ENCODE peak calls at places on chromosomes 16 and 17, in four cellular contexts. R is ovary, U is neuronal stem cell, F is astrocyte of the spinal cord. A is an unnamed sample.

GRCh38 chr16:58152246-58152868 is 23.2 kb upstream of the CFAP20 start:
- DNase-seq in R (no peak), F (no peak), U (no peak), A (no peak)

GRCh38 chr16:67191995-67192681 is at the start of gene E2F4:
- DNase-seq in R (peak), F (peak), U (peak), A (peak)

GRCh38 chr16:73060216-73060615 is 12.3 kb upstream of the ZFHX3 start:
- DNase-seq in F (no peak), R (no peak), U (no peak), A (peak)

GRCh38 chr17:8593276-8593675 is 37.2 kb downstream of the MYH10 start:
- DNase-seq in F (no peak), U (no peak), R (no peak), A (no peak)

GRCh38 chr16:762595-763268 is 2.2 kb downstream of the MSLN start:
- DNase-seq in R (no peak), F (no peak), U (no peak), A (no peak)

GRCh38 chr16:1330260-1330914 is 3.1 kb upstream of the BAIAP3 start:
- DNase-seq in U (no peak), R (no peak), F (no peak), A (no peak)

GRCh38 chr16:35510701-35511100 is 2051.3 kb downstream of the TP53TG3F start:
- DNase-seq in F (no peak), U (no peak), R (no peak), A (no peak)

GRCh38 chr17:65022751-65023421 is 33.7 kb downstream of the GNA13 start:
- DNase-seq in U (no peak), R (no peak), F (peak), A (no peak)

GRCh38 chr16:81975637-81976036 is 35.6 kb downstream of the SDR42E1 start:
- DNase-seq in R (no peak), F (no peak), U (no peak), A (no peak)

GRCh38 chr17:72182256-72182890 is 61.6 kb downstream of the SOX9 start:
- DNase-seq in R (no peak), F (no peak), U (no peak), A (no peak)

GRCh38 chr16:89775223-89775622 is 41.2 kb downstream of the FANCA start:
- DNase-seq in F (no peak), U (no peak), R (no peak), A (no peak)

GRCh38 chr17:61429274-61429673 is 22.9 kb upstream of the TBX4 start:
- DNase-seq in U (no peak), F (no peak), R (no peak), A (no peak)

GRCh38 chr17:56174421-56174820 is 21.1 kb downstream of the ANKFN1 start:
- DNase-seq in F (no peak), U (no peak), R (no peak), A (no peak)

GRCh38 chr16:974606-975312 is 4.0 kb upstream of the LMF1 start:
- DNase-seq in U (no peak), F (no peak), R (no peak), A (no peak)

GRCh38 chr17:4944554-4945175 is 3.7 kb downstream of the PFN1 start:
- DNase-seq in R (no peak), F (no peak), U (no peak), A (no peak)

GRCh38 chr17:79732804-79733691 is 2.3 kb downstream of the ENPP7 start:
- DNase-seq in R (no peak), U (no peak), F (no peak), A (no peak)

GRCh38 chr17:76148015-76148326 is 6.9 kb upstream of the FOXJ1 start:
- DNase-seq in F (no peak), U (no peak), R (no peak), A (no peak)

GRCh38 chr17:80796430-80796861 is 195.2 kb upstream of the CHMP6 start:
- DNase-seq in F (no peak), U (no peak), R (no peak), A (peak)

GRCh38 chr16:83588070-83588469 is 219.7 kb upstream of the HSBP1 start:
- DNase-seq in R (no peak), U (no peak), F (no peak), A (no peak)

GRCh38 chr16:3094289-3095027 is 4.6 kb downstream of the ZSCAN10 start:
- DNase-seq in F (peak), U (no peak), R (no peak), A (no peak)

GRCh38 chr17:3558603-3559269 is 1.1 kb upstream of the TRPV3 start:
- DNase-seq in U (no peak), R (no peak), F (peak), A (no peak)

GRCh38 chr17:72456026-72456569 is 335.3 kb downstream of the SOX9 start:
- DNase-seq in R (no peak), F (peak), U (no peak), A (no peak)

GRCh38 chr16:17177968-17178880 is 292.5 kb downstream of the XYLT1 start:
- DNase-seq in U (no peak), F (peak), R (no peak), A (no peak)

GRCh38 chr17:50177476-50177875 is 11.7 kb downstream of the SGCA start:
- DNase-seq in F (no peak), U (no peak), R (no peak), A (no peak)

GRCh38 chr17:64045176-64045575 is 24.7 kb upstream of the ICAM2 start:
- DNase-seq in U (no peak), F (no peak), R (no peak), A (no peak)

GRCh38 chr17:51819820-51820219 is 338.7 kb downstream of the CA10 start:
- DNase-seq in R (no peak), F (no peak), U (no peak), A (no peak)

GRCh38 chr17:19447085-19447583 is 36.1 kb downstream of the RNF112 start:
- DNase-seq in F (peak), U (peak), R (peak), A (peak)

GRCh38 chr16:68324780-68325357 is 14.1 kb downstream of the PRMT7 start:
- DNase-seq in U (no peak), R (no peak), F (no peak), A (no peak)

GRCh38 chr17:29131814-29132682 is 48.1 kb downstream of the MYO18A start:
- DNase-seq in F (peak), R (no peak), U (no peak), A (no peak)

GRCh38 chr17:11272191-11272590 is 31.2 kb downstream of the SHISA6 start:
- DNase-seq in F (no peak), R (no peak), U (no peak), A (no peak)

GRCh38 chr17:79691931-79692330 is 38.8 kb upstream of the ENPP7 start:
- DNase-seq in F (no peak), R (peak), U (no peak), A (no peak)

GRCh38 chr16:31471875-31472558 is at the start of gene TGFB1I1:
- DNase-seq in R (peak), U (no peak), F (peak), A (peak)

GRCh38 chr17:2995362-2995761 is 68.0 kb downstream of the OR1D5 start:
- DNase-seq in U (no peak), R (no peak), F (no peak), A (peak)

GRCh38 chr17:2222901-2223616 is 80.5 kb downstream of the SMG6 start:
- DNase-seq in R (peak), U (no peak), F (peak), A (peak)

GRCh38 chr16:84706856-84707255 is 7.1 kb downstream of the USP10 start:
- DNase-seq in U (no peak), R (no peak), F (no peak), A (no peak)

GRCh38 chr17:72244942-72245341 is 124.1 kb downstream of the SOX9 start:
- DNase-seq in F (peak), U (no peak), R (no peak), A (no peak)

GRCh38 chr16:60142991-60143705 is 1409.0 kb upstream of the GOT2 start:
- DNase-seq in U (no peak), F (peak), R (no peak), A (no peak)
- H3K4me3 ChIP-seq in U (no peak), F (no peak), R (no peak), A (no peak)

DNA sequence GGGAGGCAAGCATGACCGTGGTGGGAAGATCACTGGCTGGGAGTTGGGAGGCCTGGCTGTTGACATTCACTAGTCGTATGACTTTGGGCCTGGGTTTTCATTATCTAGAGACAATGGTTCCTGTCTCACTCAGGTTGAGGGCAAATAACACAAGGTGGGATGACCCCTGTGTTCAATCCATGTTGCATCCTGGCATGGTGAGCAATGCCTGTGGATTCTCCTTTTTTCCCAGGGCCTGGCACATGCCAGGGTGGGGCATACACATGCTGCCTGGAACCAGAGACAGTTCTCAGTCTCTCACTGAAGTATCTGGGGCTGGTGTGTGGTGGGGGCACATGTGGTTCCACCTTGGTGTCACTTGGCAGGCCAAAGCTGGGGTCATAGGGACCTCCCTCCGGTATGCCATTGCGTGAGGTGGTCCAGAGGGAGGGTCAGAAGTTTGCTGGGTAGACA is 5.4 kb downstream of the THRA start:
- DNase-seq in R (no peak), F (no peak), U (no peak), A (peak)
- H3K4me3 ChIP-seq in R (peak), F (no peak), U (peak), A (no peak)

GRCh38 chr17:14303343-14304221 is 2.7 kb downstream of the HS3ST3B1 start:
- DNase-seq in U (no peak), F (peak), R (no peak), A (no peak)
- H3K4me3 ChIP-seq in U (peak), F (peak), R (peak), A (no peak)

GRCh38 chr16:22070361-22071351 is 21.7 kb upstream of the VWA3A start:
- DNase-seq in U (no peak), F (peak), R (peak), A (no peak)
- H3K4me3 ChIP-seq in U (no peak), F (no peak), R (no peak), A (no peak)

DNA sequence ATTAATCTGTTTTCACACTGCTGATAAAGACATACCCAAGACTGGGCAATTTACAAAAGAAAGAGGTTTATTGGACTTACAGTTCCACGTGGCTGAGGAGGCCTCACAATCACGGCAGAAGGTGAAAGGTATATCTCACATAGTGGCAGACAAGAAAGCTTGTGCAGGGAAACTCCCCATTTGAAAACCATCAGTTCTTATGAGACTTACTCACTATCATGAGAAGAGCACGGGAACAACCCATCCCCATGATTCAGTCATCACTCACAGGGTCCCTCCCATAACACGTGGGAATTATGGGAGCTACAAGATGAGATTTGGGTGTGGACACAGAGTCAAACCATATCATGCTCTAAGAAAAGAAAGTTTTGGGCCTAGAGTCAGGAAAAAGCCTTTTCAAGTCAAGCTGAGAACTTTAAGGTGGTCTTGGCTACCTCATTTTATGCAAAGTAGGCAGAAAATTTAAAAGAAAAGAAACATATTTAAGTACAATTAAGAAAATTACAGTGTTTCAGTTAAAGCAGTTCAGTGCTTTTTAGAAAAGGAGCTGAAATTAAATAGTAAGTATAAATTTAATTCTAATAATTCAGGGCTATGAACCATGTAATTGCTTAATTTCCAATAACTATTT is 24.9 kb upstream of the CRYM start:
- DNase-seq in R (no peak), F (peak), U (no peak), A (no peak)
- H3K4me3 ChIP-seq in R (no peak), F (no peak), U (no peak), A (peak)

DNA sequence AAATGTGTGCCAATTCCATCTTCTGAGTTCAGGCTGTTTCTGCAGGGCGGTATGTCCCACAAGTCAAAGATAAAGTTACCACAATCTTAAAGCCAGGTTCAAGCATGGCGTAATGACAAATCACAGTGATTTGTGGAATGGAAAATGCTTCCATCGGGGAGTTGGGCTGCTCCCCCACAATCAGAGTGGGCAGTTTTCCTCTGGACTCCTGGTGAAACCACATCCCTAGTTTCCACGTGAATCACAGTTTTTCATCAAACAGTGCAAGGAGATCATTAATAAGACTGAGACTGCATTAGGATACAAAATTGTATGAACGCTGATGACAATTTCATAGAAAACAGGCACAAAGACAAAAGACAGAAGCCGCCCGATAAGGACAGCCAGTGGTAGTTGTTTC is 3.5 kb downstream of the LITAF start:
- DNase-seq in F (peak), R (no peak), U (no peak), A (no peak)
- H3K4me3 ChIP-seq in F (no peak), R (no peak), U (no peak), A (no peak)

GRCh38 chr17:43983515-43984411 is 20.7 kb upstream of the NAGS start:
- DNase-seq in R (no peak), F (no peak), U (no peak), A (peak)
- H3K4me3 ChIP-seq in R (no peak), F (peak), U (peak), A (peak)

GRCh38 chr16:56424404-56424765 is 960 bp downstream of the AMFR start:
- DNase-seq in U (no peak), F (no peak), R (no peak), A (no peak)

GRCh38 chr16:56421976-56422669 is 3.2 kb downstream of the AMFR start:
- DNase-seq in U (no peak), R (no peak), F (no peak), A (no peak)

GRCh38 chr16:56421313-56421712 is 4.0 kb downstream of the AMFR start:
- DNase-seq in R (no peak), U (no peak), F (no peak), A (no peak)

GRCh38 chr16:56423584-56424403 is 1.6 kb downstream of the AMFR start:
- DNase-seq in R (no peak), U (no peak), F (peak), A (no peak)

DNA sequence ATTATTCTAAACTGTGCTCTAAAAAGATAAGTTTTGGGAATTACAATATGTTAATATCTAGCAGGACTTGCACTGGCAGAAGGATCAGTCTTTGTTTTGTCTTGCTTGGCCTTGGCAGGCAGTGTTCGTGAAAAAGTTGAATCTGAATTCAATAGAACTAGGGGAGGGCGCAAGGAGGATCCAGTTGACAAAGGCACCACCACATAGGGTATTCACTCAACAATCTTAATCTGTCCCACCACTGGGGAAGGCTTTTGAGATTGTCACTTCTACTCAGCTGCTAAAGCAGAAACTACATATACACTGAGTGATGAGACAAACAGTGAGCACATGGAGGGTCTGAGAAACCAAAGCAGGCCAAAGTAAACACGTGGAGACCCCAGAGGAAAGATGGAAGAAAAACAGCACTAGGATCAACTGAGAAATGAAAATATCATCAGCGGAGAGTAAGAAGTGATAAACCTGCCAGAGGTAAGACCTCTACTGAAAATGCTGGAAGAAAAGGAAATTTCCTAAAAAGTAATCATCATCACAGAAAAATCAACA is 2.4 kb downstream of the AMFR start:
- DNase-seq in F (no peak), U (no peak), R (no peak), A (no peak)
- H3K4me3 ChIP-seq in F (no peak), U (no peak), R (no peak), A (no peak)